ENCODE peak calls at places on chromosomes 16 and 17, in five cellular contexts. M is breast epithelium, H is IMR-90, S is GM12865, L is left lung. N is an unnamed sample.

GRCh38 chr16:85444879-85445778 is 168.0 kb upstream of the GSE1 start:
- DNase-seq in M (no peak), H (no peak), S (no peak), L (no peak), N (no peak)

GRCh38 chr16:55059146-55059545 is 128.5 kb downstream of the IRX5 start:
- DNase-seq in M (no peak), H (no peak), S (no peak), L (no peak), N (no peak)

GRCh38 chr16:54193656-54194007 is 93.0 kb downstream of the IRX3 start:
- DNase-seq in M (peak; percentile 93), H (peak; percentile 25), S (peak; percentile 37), L (peak; percentile 80), N (peak; percentile 85)

GRCh38 chr17:78781339-78782304 is at the start of gene CYTH1:
- DNase-seq in M (peak; percentile 57), H (no peak), S (peak; percentile 53), L (peak; percentile 64), N (peak; percentile 58)

GRCh38 chr17:40467281-40467867 is 24.1 kb downstream of the IGFBP4 start:
- DNase-seq in M (no peak), H (no peak), S (no peak), L (no peak), N (no peak)

GRCh38 chr17:37488009-37488604 is 1.6 kb upstream of the DUSP14 start:
- DNase-seq in M (no peak), H (peak; percentile 99), S (peak; percentile 18), L (no peak), N (no peak)

GRCh38 chr17:73901661-73902415 is 257.6 kb upstream of the SDK2 start:
- DNase-seq in M (no peak), H (no peak), S (no peak), L (peak; percentile 60), N (peak; percentile 41)

GRCh38 chr17:19958023-19958422 is 19.6 kb downstream of the AKAP10 start:
- DNase-seq in M (no peak), H (peak; percentile 96), S (no peak), L (no peak), N (peak; percentile 25)

GRCh38 chr16:54657058-54657708 is 273.5 kb upstream of the IRX5 start:
- DNase-seq in M (no peak), H (no peak), S (no peak), L (peak; percentile 43), N (no peak)

GRCh38 chr17:48241131-48241591 is 133.6 kb downstream of the SNX11 start:
- DNase-seq in M (no peak), H (peak; percentile 42), S (peak; percentile 85), L (peak; percentile 34), N (no peak)

GRCh38 chr16:31269541-31269940 is 9.8 kb downstream of the ITGAM start:
- DNase-seq in M (no peak), H (no peak), S (no peak), L (no peak), N (no peak)

GRCh38 chr17:59356543-59357218 is 25.2 kb downstream of the YPEL2 start:
- DNase-seq in M (no peak), H (peak; percentile 73), S (no peak), L (no peak), N (no peak)

GRCh38 chr17:82914375-82914774 is 74.6 kb upstream of the ZNF750 start:
- DNase-seq in M (no peak), H (no peak), S (peak; percentile 38), L (no peak), N (no peak)

GRCh38 chr16:58197314-58198012 is 443 bp downstream of the CSNK2A2 start:
- DNase-seq in M (no peak), H (no peak), S (peak; percentile 9), L (no peak), N (peak; percentile 15)

GRCh38 chr17:45131616-45132301 is 556 bp downstream of the PLCD3 start:
- DNase-seq in M (no peak), H (no peak), S (peak; percentile 42), L (no peak), N (peak; percentile 77)

GRCh38 chr17:45131294-45131615 is 1.1 kb downstream of the PLCD3 start:
- DNase-seq in M (no peak), H (no peak), S (no peak), L (no peak), N (no peak)

GRCh38 chr17:45130640-45131293 is 1.5 kb downstream of the PLCD3 start:
- DNase-seq in M (no peak), H (no peak), S (no peak), L (no peak), N (no peak)

GRCh38 chr17:45132569-45133463 is 501 bp upstream of the PLCD3 start:
- DNase-seq in M (peak; percentile 88), H (peak; percentile 70), S (peak; percentile 89), L (peak; percentile 87), N (peak; percentile 75)

GRCh38 chr17:45132302-45132568 is at the start of gene PLCD3:
- DNase-seq in M (no peak), H (no peak), S (no peak), L (no peak), N (no peak)
- TF ChIP-seq CTCF in M (no peak), H (no peak), S (no peak), L (no peak), N (no peak)

GRCh38 chr16:88373927-88374492 is 8.7 kb upstream of the ZNF469 start:
- DNase-seq in M (no peak), H (no peak), S (no peak), L (peak; percentile 17), N (no peak)
- TF ChIP-seq CTCF in M (no peak), H (no peak), S (no peak), L (no peak), N (no peak)

DNA sequence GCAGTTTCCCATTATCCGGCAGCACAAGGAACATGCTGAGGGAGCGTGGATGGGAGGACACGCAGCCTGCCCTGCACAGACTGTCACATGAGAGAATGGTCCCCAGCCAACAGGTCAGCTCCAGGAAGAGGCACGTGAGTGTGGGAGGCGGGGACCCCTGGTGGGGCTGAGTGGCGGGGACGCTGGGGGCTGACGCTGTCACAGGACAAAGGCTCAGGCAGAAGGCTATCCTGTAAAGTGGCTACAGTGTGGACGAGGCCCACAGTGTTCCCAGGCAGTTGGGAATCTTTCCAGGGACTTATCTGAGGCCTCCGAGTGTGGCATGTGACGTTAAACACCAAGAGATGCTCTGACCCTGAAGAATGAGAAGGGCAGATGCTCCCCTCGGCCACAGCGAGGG is 30.4 kb downstream of the MBTPS1 start:
- DNase-seq in M (no peak), H (no peak), S (no peak), L (no peak), N (no peak)
- TF ChIP-seq CTCF in M (no peak), H (no peak), S (no peak), L (no peak), N (no peak)

DNA sequence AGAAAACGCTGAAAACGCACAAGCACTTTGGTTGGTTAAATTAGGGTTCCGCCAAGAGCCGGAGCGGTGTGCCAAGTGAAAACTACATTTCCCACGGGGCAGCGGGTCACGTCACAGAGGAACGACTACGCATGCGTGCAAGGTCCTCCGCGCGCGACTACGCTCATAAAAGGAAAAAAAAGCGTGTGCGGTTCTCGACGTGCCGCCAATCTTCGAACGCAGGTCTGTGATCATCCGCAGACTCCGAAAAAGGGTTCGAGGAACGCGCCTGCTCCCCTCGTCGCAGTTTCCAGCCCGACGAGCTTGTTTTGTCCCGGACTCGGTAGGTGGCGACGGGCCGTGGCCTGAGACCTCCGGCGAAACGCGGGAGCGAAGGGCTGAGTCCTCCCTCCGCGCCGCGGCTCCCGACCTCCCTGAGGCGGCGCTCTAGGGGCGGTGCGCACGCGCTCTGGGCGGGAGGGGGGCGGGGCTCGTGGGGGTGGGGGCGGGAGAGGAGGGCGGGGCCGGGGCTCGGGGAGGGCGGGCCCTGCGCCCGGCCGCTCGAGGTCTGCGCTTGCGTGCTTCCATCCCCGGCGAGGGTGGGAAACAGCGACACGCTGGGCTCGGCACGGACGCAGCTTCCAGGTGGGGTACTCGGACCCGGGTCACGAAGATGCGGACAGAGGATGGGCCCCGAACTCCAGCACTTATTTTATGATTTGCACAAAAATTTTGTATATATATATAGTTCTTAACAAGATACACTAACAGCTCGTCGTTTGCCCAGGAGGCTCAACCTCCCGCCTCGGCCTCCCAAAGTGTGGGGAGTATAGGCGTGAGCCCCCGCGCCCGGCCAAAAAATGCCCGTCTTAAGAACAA is at the start of gene SGF29:
- DNase-seq in M (peak; percentile 94), H (peak; percentile 89), S (peak; percentile 96), L (peak; percentile 93), N (peak; percentile 87)
- TF ChIP-seq CTCF in M (peak; percentile 19), H (peak; percentile 32), S (peak; percentile 27), L (peak; percentile 32), N (no peak)

N was measured in endothelial cell.